ENCODE peak calls at places on chromosomes 13 and 19, in ten cellular contexts. W is kidney epithelial cell, R is endothelial cell of umbilical vein, T is dorsolateral prefrontal cortex, O is A549, G is psoas muscle, L is uterus, N is heart left ventricle, M is left lung, A is fibroblast of pulmonary artery. X is an unnamed sample.

GRCh38 chr19:45264781-45265317 is 13.8 kb downstream of the MARK4 start:
- DNase-seq in W (no peak), R (no peak), T (no peak), O (no peak), G (no peak), L (no peak), N (no peak), M (no peak), A (no peak), X (no peak)

GRCh38 chr19:13022859-13023636 is 27.8 kb downstream of the NFIX start:
- DNase-seq in W (no peak), R (peak), T (peak), O (no peak), G (peak), L (peak), N (peak), M (peak), A (peak), X (peak)

GRCh38 chr13:92436927-92437326 is 789.7 kb upstream of the GPC6 start:
- DNase-seq in W (no peak), R (no peak), T (no peak), O (no peak), G (no peak), L (no peak), N (no peak), M (no peak), A (no peak), X (no peak)

GRCh38 chr19:54707932-54708331 is 16.3 kb upstream of the KIR3DL3 start:
- DNase-seq in W (no peak), R (no peak), T (no peak), O (no peak), G (no peak), L (no peak), N (no peak), M (no peak), A (no peak), X (no peak)

GRCh38 chr13:111074826-111075225 is 40.3 kb upstream of the ARHGEF7 start:
- DNase-seq in W (no peak), R (no peak), T (no peak), O (no peak), G (no peak), L (no peak), N (no peak), M (no peak), A (peak), X (peak)

GRCh38 chr19:53958168-53958571 is 4.6 kb upstream of the CACNG8 start:
- DNase-seq in W (no peak), R (no peak), T (no peak), O (no peak), G (no peak), L (no peak), N (no peak), M (no peak), A (peak), X (peak)

GRCh38 chr19:45340232-45340898 is at the start of gene KLC3:
- DNase-seq in W (no peak), R (no peak), T (no peak), O (no peak), G (no peak), L (no peak), N (no peak), M (peak), A (no peak), X (no peak)

GRCh38 chr13:71867101-71867814 is at the start of gene DACH1:
- DNase-seq in W (peak), R (peak), T (no peak), O (peak), G (peak), L (peak), N (peak), M (peak), A (peak), X (peak)

GRCh38 chr13:45448965-45449559 is 15.7 kb upstream of the COG3 start:
- DNase-seq in W (no peak), R (no peak), T (no peak), O (no peak), G (no peak), L (no peak), N (no peak), M (no peak), A (no peak), X (no peak)

GRCh38 chr13:28099396-28100148 is 804 bp downstream of the FLT3 start:
- DNase-seq in W (no peak), R (no peak), T (peak), O (no peak), G (no peak), L (no peak), N (no peak), M (no peak), A (no peak), X (no peak)

GRCh38 chr19:50167314-50167721 is 4.2 kb upstream of the IZUMO2 start:
- DNase-seq in W (no peak), R (no peak), T (no peak), O (no peak), G (no peak), L (no peak), N (no peak), M (no peak), A (no peak), X (no peak)

GRCh38 chr19:18295034-18295451 is 13.6 kb upstream of the JUND start:
- DNase-seq in W (no peak), R (no peak), T (no peak), O (no peak), G (no peak), L (no peak), N (no peak), M (no peak), A (no peak), X (no peak)

GRCh38 chr19:2726160-2726855 is 5.1 kb upstream of the DIRAS1 start:
- DNase-seq in W (no peak), R (no peak), T (no peak), O (no peak), G (peak), L (no peak), N (no peak), M (no peak), A (no peak), X (no peak)

GRCh38 chr13:53007872-53008271 is 20.7 kb upstream of the OLFM4 start:
- DNase-seq in W (no peak), R (no peak), T (no peak), O (no peak), G (no peak), L (no peak), N (peak), M (no peak), A (no peak), X (no peak)

GRCh38 chr19:43574424-43575155 is 737 bp downstream of the XRCC1 start:
- DNase-seq in W (no peak), R (peak), T (no peak), O (no peak), G (no peak), L (no peak), N (no peak), M (no peak), A (no peak), X (peak)

GRCh38 chr19:49585023-49585422 is 3.9 kb downstream of the PRRG2 start:
- DNase-seq in W (no peak), R (no peak), T (no peak), O (no peak), G (no peak), L (no peak), N (no peak), M (no peak), A (no peak), X (no peak)

GRCh38 chr13:36815069-36815468 is 4.0 kb upstream of the RFXAP start:
- DNase-seq in W (no peak), R (no peak), T (no peak), O (peak), G (no peak), L (no peak), N (no peak), M (no peak), A (no peak), X (no peak)

GRCh38 chr19:12786149-12786870 is 5.0 kb upstream of the JUNB start:
- DNase-seq in W (no peak), R (no peak), T (no peak), O (peak), G (peak), L (no peak), N (peak), M (peak), A (no peak), X (no peak)

GRCh38 chr19:43784251-43784980 is 3.6 kb upstream of the KCNN4 start:
- DNase-seq in W (peak), R (peak), T (no peak), O (peak), G (peak), L (no peak), N (no peak), M (peak), A (peak), X (peak)

GRCh38 chr19:14250870-14251269 is 44.9 kb upstream of the ADGRL1 start:
- DNase-seq in W (no peak), R (no peak), T (no peak), O (no peak), G (no peak), L (no peak), N (no peak), M (no peak), A (no peak), X (no peak)

GRCh38 chr19:4304509-4305252 is at the start of gene FSD1:
- DNase-seq in W (no peak), R (peak), T (peak), O (peak), G (no peak), L (no peak), N (peak), M (no peak), A (peak), X (peak)

GRCh38 chr19:4379383-4380253 is 20.7 kb downstream of the SH3GL1 start:
- DNase-seq in W (peak), R (peak), T (no peak), O (peak), G (peak), L (no peak), N (no peak), M (peak), A (peak), X (peak)

GRCh38 chr13:86051134-86052103 is 252.2 kb upstream of the SLITRK6 start:
- DNase-seq in W (peak), R (no peak), T (no peak), O (peak), G (no peak), L (no peak), N (no peak), M (no peak), A (peak), X (peak)

GRCh38 chr13:47426126-47426849 is 529.4 kb upstream of the HTR2A start:
- DNase-seq in W (peak), R (no peak), T (no peak), O (no peak), G (peak), L (no peak), N (peak), M (no peak), A (peak), X (peak)

GRCh38 chr13:112818040-112818697 is 128.3 kb downstream of the ATP11A start:
- DNase-seq in W (no peak), R (no peak), T (no peak), O (no peak), G (no peak), L (no peak), N (peak), M (peak), A (no peak), X (no peak)

GRCh38 chr19:46722004-46722380 is 5.1 kb upstream of the PRKD2 start:
- DNase-seq in W (no peak), R (no peak), T (no peak), O (no peak), G (no peak), L (no peak), N (no peak), M (peak), A (no peak), X (no peak)

GRCh38 chr19:16420781-16421386 is 50.9 kb downstream of the EPS15L1 start:
- DNase-seq in W (no peak), R (no peak), T (no peak), O (no peak), G (no peak), L (no peak), N (peak), M (no peak), A (no peak), X (no peak)

GRCh38 chr13:30308548-30308947 is 1.2 kb upstream of the KATNAL1 start:
- DNase-seq in W (no peak), R (no peak), T (no peak), O (peak), G (no peak), L (no peak), N (no peak), M (no peak), A (peak), X (peak)

GRCh38 chr19:5001547-5002131 is 32.7 kb downstream of the KDM4B start:
- DNase-seq in W (no peak), R (peak), T (no peak), O (peak), G (no peak), L (no peak), N (no peak), M (no peak), A (peak), X (peak)

GRCh38 chr19:49327878-49328544 is 3.0 kb upstream of the SLC6A16 start:
- DNase-seq in W (no peak), R (peak), T (no peak), O (peak), G (no peak), L (no peak), N (no peak), M (no peak), A (peak), X (peak)

GRCh38 chr13:20921572-20921971 is 19.0 kb upstream of the XPO4 start:
- DNase-seq in W (no peak), R (no peak), T (no peak), O (no peak), G (no peak), L (no peak), N (no peak), M (no peak), A (no peak), X (no peak)

GRCh38 chr13:62387642-62388041 is 972.0 kb upstream of the PCDH20 start:
- DNase-seq in W (no peak), R (peak), T (no peak), O (no peak), G (no peak), L (no peak), N (no peak), M (no peak), A (peak), X (peak)

GRCh38 chr13:80337706-80338105 is 3.2 kb downstream of the SPRY2 start:
- DNase-seq in W (no peak), R (peak), T (no peak), O (no peak), G (no peak), L (no peak), N (no peak), M (no peak), A (peak), X (no peak)
- H3K4me3 ChIP-seq in W (peak), R (peak), T (peak), O (peak), G (peak), L (peak), N (peak), M (peak), A (peak), X (peak)

GRCh38 chr19:1107655-1108261 is 4.0 kb downstream of the GPX4 start:
- DNase-seq in W (no peak), R (no peak), T (no peak), O (no peak), G (no peak), L (no peak), N (no peak), M (no peak), A (peak), X (peak)
- TF ChIP-seq CTCF in W (no peak), R (no peak), T (no peak), O (no peak), G (no peak), L (no peak), N (no peak), M (no peak), A (no peak), X (no peak)

DNA sequence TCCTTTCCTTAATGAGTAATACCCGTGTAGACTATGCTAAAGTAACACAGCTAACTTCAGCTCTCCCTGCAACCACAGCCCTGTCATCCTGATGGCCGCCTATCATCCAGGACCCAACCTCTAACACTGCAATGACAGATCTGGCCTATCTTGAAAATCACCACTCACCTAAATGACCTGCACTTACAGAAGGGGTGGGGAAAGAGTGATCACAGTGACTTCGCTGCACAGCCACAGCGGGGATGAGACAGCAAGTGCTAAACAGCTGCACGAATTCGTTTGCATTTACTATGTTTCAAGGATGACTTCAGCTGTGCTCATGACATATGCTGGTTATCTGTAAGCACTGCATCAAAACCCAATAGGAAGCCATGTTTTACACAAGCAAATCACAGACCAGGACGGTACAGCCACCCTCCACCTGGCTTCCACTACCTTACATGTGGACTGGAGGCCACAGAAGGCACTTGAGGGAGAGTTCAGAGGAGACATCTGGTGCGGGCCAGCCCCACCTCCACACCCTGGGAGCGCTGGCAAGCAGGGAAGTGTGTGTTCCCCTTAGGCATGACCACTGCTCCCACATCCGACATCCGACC is 95.9 kb downstream of the STK24 start:
- DNase-seq in W (no peak), R (no peak), T (no peak), O (no peak), G (no peak), L (no peak), N (peak), M (no peak), A (no peak), X (peak)
- H3K4me3 ChIP-seq in W (no peak), R (no peak), T (no peak), O (no peak), G (no peak), L (no peak), N (no peak), M (no peak), A (no peak), X (no peak)

DNA sequence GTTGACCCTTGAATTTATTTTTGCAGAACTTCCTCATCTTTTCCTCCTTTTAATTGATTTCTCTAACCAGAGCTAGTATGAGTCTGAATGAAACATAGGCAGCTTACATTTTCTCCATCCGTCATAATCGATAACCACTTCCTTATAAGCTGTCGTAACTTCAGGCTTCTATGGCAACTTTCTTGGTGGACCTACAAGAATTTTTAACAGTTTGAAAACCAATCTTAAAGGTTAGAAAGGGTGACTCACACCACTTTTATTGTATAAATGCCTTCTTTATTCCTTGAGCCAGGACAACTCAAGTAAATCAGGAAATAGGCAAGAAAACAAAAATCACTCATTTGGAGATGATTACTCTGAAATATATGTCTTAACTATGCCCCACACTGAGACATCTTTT is 105.7 kb upstream of the KL start:
- DNase-seq in W (no peak), R (no peak), T (no peak), O (no peak), G (no peak), L (no peak), N (no peak), M (no peak), A (no peak), X (no peak)
- TF ChIP-seq CTCF in W (no peak), R (no peak), T (no peak), O (no peak), G (no peak), L (no peak), N (no peak), M (no peak), A (no peak), X (no peak)

X was measured in choroid plexus epithelial cell.